ENCODE peak calls at places on chromosomes 5 and 9, in six cellular contexts. F is T-helper 2 cell, O is COR-L47, T is H7, K is H9, A is NCI-H1694. S is an unnamed sample.
A peak's percentile ranks its signal among the peaks of the same experiment; 100 is the strongest.

GRCh38 chr5:67383451-67383850 is 186.9 kb upstream of the CD180 start:
- DNase-seq in F (no peak), O (no peak), T (no peak), K (no peak), A (no peak), S (no peak)

GRCh38 chr5:113218200-113218599 is 216.6 kb downstream of the TSSK1B start:
- DNase-seq in F (no peak), O (no peak), T (peak; percentile 44), K (no peak), A (no peak), S (peak; percentile 48)

GRCh38 chr5:113176196-113176595 is 199.6 kb downstream of the DCP2 start:
- DNase-seq in F (no peak), O (no peak), T (no peak), K (no peak), A (no peak), S (no peak)

GRCh38 chr5:135979510-135979909 is 24.7 kb upstream of the LECT2 start:
- DNase-seq in F (no peak), O (no peak), T (no peak), K (no peak), A (no peak), S (no peak)

GRCh38 chr9:118059520-118060278 is 355.5 kb downstream of the TLR4 start:
- DNase-seq in F (no peak), O (no peak), T (no peak), K (no peak), A (no peak), S (peak; percentile 77)

GRCh38 chr9:99269429-99269828 is 47.3 kb downstream of the SEC61B start:
- DNase-seq in F (no peak), O (no peak), T (no peak), K (no peak), A (no peak), S (no peak)

GRCh38 chr9:86387376-86387775 is 33.2 kb upstream of the TUT7 start:
- DNase-seq in F (no peak), O (no peak), T (no peak), K (no peak), A (no peak), S (no peak)

GRCh38 chr5:87081511-87082372 is 185.9 kb upstream of the RASA1 start:
- DNase-seq in F (peak; percentile 42), O (no peak), T (no peak), K (no peak), A (no peak), S (no peak)

GRCh38 chr5:64318175-64318574 is 152.5 kb downstream of the RNF180 start:
- DNase-seq in F (no peak), O (no peak), T (no peak), K (no peak), A (no peak), S (no peak)

GRCh38 chr5:139760066-139761056 is 35.2 kb upstream of the PSD2 start:
- DNase-seq in F (no peak), O (peak; percentile 51), T (peak; percentile 46), K (no peak), A (no peak), S (no peak)

S was measured in GM23338.